ENCODE peak calls at places on chromosomes 2 and 18, in four cellular contexts. X is PC-9; O is CD8-positive, alpha-beta T cell; D is lower lobe of right lung. U is an unnamed sample. For H3K36me3, the result is how much of the 10 kb centered on the place peaks cover.

GRCh38 chr2:19767876-19768275 is 133.9 kb downstream of the TTC32 start:
- DNase-seq in X (no peak), O (no peak), D (no peak), U (no peak)

GRCh38 chr2:70957838-70958237 is 20.6 kb upstream of the ANKRD53 start:
- DNase-seq in X (no peak), O (no peak), D (no peak), U (no peak)

GRCh38 chr2:128625421-128625820 is 306.8 kb upstream of the HS6ST1 start:
- DNase-seq in O (no peak), D (peak), X (no peak), U (no peak)

GRCh38 chr2:64274399-64275173 is 130.4 kb upstream of the PELI1 start:
- DNase-seq in X (no peak), D (no peak), O (no peak), U (no peak)

GRCh38 chr2:241064008-241064801 is 37.9 kb downstream of the MTERF4 start:
- DNase-seq in O (peak), X (peak), D (peak), U (no peak)

GRCh38 chr2:223674998-223675609 is 72.9 kb upstream of the SCG2 start:
- DNase-seq in X (peak), D (no peak), O (no peak), U (no peak)

GRCh38 chr2:33607137-33607781 is 8.2 kb upstream of the FAM98A start:
- DNase-seq in D (no peak), O (no peak), X (no peak), U (no peak)

GRCh38 chr2:207039225-207039624 is 99.9 kb downstream of the CPO start:
- DNase-seq in X (no peak), O (no peak), D (no peak), U (no peak)

GRCh38 chr2:1591978-1592907 is 152.1 kb downstream of the PXDN start:
- DNase-seq in X (no peak), O (no peak), D (peak), U (peak)

GRCh38 chr2:202773576-202773975 is 98.0 kb downstream of the ICA1L start:
- DNase-seq in O (no peak), D (no peak), X (no peak), U (no peak)

GRCh38 chr2:107324166-107324565 is 438.2 kb upstream of the ST6GAL2 start:
- DNase-seq in O (no peak), X (no peak), D (no peak), U (no peak)

GRCh38 chr2:219155054-219155644 is 5.5 kb downstream of the NHEJ1 start:
- DNase-seq in X (peak), D (no peak), O (peak), U (no peak)

GRCh38 chr18:3048121-3048520 is 35.2 kb upstream of the LPIN2 start:
- DNase-seq in D (no peak), O (no peak), X (no peak), U (no peak)

GRCh38 chr2:45793998-45794720 is 142.7 kb downstream of the PRKCE start:
- DNase-seq in O (no peak), D (no peak), X (no peak), U (no peak)

GRCh38 chr2:237895544-237896506 is 36.4 kb downstream of the RAMP1 start:
- DNase-seq in X (no peak), O (no peak), D (peak), U (no peak)

GRCh38 chr2:223944704-223945531 is at the start of gene WDFY1:
- DNase-seq in O (peak), D (peak), X (peak), U (no peak)

GRCh38 chr2:183919167-183919566 is 679.2 kb upstream of the ZNF804A start:
- DNase-seq in D (no peak), O (no peak), X (no peak), U (no peak)

GRCh38 chr18:55252053-55252675 is 292.9 kb upstream of the CCDC68 start:
- DNase-seq in X (no peak), O (no peak), D (no peak), U (no peak)

GRCh38 chr2:135169900-135170753 is 118.0 kb downstream of the RAB3GAP1 start:
- DNase-seq in O (no peak), D (no peak), X (no peak), U (no peak)

GRCh38 chr2:228532233-228532632 is 350.7 kb upstream of the SPHKAP start:
- DNase-seq in X (no peak), D (no peak), O (no peak), U (no peak)

GRCh38 chr2:196479350-196479749 is 160.2 kb upstream of the CCDC150 start:
- DNase-seq in O (no peak), X (no peak), D (no peak), U (peak)

GRCh38 chr2:100207411-100207885 is 65.1 kb upstream of the AFF3 start:
- DNase-seq in O (no peak), X (no peak), D (no peak), U (no peak)

GRCh38 chr2:176645494-176645893 is 376.3 kb downstream of the MTX2 start:
- DNase-seq in X (no peak), D (no peak), O (no peak), U (no peak)

GRCh38 chr2:37614061-37614802 is 57.2 kb downstream of the CDC42EP3 start:
- DNase-seq in O (no peak), X (no peak), D (no peak), U (peak)

GRCh38 chr2:198044777-198045176 is 240.4 kb downstream of the PLCL1 start:
- DNase-seq in X (no peak), O (no peak), D (no peak), U (no peak)

GRCh38 chr2:20198001-20198400 is 26.9 kb downstream of the SDC1 start:
- DNase-seq in X (no peak), O (no peak), D (peak), U (no peak)

GRCh38 chr18:75280427-75281280 is 70.1 kb downstream of the TSHZ1 start:
- DNase-seq in O (no peak), D (no peak), X (no peak), U (no peak)

GRCh38 chr2:46983065-46983801 is 67.6 kb upstream of the MCFD2 start:
- DNase-seq in O (no peak), X (no peak), D (peak), U (no peak)

GRCh38 chr2:161250864-161251436 is 57.3 kb upstream of the PSMD14 start:
- DNase-seq in D (no peak), X (no peak), O (no peak), U (peak)

GRCh38 chr2:200812122-200813022 is 662 bp downstream of the BZW1 start:
- DNase-seq in O (peak), X (peak), D (peak), U (no peak)

GRCh38 chr2:154945977-154946376 is 247.5 kb downstream of the KCNJ3 start:
- DNase-seq in O (no peak), D (no peak), X (no peak), U (no peak)

DNA sequence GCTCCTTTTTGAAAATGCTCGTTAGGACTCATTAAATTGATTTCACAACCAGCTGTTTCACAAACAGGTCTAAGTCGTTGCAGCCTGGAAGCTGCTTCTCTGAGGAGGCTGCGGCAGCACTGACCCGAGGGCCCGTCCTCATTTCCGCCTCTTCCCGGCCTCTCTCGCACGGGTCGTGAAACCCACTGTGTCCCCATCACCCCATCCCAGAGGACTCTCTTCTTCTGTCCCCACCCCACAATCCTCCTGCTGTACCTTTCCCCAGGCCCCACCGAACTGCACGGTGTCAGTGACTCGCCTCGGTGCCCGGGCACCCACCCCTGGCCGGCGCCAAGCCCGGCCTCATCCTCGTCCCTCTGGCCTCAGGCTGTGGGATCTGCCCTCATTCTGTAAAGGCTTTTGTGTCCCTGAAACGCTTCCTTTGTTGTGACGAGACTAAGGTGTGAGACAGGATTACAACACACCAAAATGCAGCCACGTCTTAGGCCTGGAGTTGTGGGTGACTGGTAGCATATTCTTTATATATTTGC is 112.7 kb upstream of the CTDP1 start:
- DNase-seq in O (no peak), X (no peak), D (peak), U (no peak)
- H3K4me3 ChIP-seq in O (no peak), X (no peak), D (no peak), U (no peak)

GRCh38 chr2:112108238-112108832 is 29.9 kb upstream of the FBLN7 start:
- DNase-seq in D (no peak), X (no peak), O (no peak), U (no peak)
- H3K36me3 ChIP-seq in D (half or more), X (half or more), O (under half), U (under half)

GRCh38 chr2:120866483-120867140 is 130.9 kb downstream of the GLI2 start:
- DNase-seq in X (no peak), O (no peak), D (peak), U (no peak)

GRCh38 chr2:120866071-120866470 is 130.4 kb downstream of the GLI2 start:
- DNase-seq in O (no peak), D (peak), X (no peak), U (no peak)

GRCh38 chr2:120869036-120869435 is 133.4 kb downstream of the GLI2 start:
- DNase-seq in O (no peak), D (peak), X (no peak), U (no peak)

GRCh38 chr2:120868366-120868765 is 132.7 kb downstream of the GLI2 start:
- DNase-seq in X (no peak), D (no peak), O (no peak), U (no peak)

GRCh38 chr2:120867290-120868231 is 131.9 kb downstream of the GLI2 start:
- DNase-seq in O (no peak), X (peak), D (peak), U (no peak)
- TF ChIP-seq CTCF in O (no peak), X (no peak), D (no peak), U (no peak)

DNA sequence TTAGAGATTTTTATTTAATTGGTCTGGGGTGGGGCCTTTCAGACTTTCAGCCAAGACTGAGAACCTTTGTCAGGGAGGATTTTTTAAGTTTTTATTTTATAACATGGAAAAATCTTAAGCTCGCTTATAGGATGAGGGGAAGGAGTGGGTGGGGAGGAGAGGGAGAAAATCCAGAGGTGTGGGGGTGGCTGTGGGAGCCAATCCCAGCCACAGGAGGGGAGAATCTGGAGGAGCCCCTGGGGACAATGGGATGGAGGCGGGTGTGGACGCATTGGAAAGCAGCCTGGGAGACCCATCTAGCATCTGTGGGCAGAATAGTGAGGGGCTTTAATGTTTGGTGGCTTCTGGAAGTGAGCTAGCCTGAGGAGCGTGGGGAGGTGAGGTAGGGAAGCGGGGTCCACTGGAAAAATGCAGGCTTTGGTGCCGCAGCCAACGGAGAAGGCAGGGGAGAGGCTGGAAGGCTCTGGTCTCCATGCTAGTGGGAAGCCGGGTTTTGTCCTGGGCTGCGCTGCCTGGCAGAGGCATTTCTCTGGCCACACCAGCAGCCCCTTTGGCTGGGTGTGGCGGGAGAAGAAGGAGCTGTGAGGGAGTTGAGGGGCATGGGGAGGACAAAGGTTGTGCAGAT is 11.5 kb upstream of the INPP5D start:
- DNase-seq in O (no peak), X (no peak), D (no peak), U (no peak)
- H3K4me3 ChIP-seq in O (no peak), X (no peak), D (no peak), U (no peak)

GRCh38 chr2:159432610-159433009 is 146.1 kb upstream of the WDSUB1 start:
- DNase-seq in X (no peak), D (no peak), O (no peak), U (no peak)
- H3K36me3 ChIP-seq in X (under half), D (half or more), O (under half), U (under half)

DNA sequence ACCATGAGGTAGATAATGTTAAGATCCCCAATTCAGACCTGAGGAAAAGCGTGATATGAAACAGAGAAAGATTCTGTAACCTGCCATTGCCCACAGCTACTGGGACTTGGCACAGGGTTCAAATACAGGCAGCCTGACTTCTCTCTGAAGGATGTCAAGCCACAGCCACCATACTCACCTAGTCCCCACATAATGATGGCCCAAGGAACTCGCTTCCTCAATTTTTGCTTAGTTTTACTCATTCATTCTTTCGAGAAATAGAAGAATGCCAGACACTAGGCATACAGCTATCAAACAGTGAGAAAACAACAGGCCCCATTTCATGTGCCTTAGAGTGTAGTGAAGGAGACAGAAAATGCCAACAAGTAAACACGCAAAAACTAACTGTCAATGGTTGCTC is 980 bp upstream of the SULT1C4 start:
- DNase-seq in D (no peak), O (no peak), X (no peak), U (no peak)
- TF ChIP-seq CTCF in D (no peak), O (no peak), X (no peak), U (no peak)

GRCh38 chr2:23753291-23754006 is 173.5 kb downstream of the ATAD2B start:
- DNase-seq in D (no peak), X (no peak), O (no peak), U (no peak)
- H3K4me3 ChIP-seq in D (no peak), X (no peak), O (no peak), U (no peak)

GRCh38 chr2:126990605-126991532 is 92.2 kb downstream of the TEX51 start:
- DNase-seq in D (no peak), O (no peak), X (no peak), U (no peak)
- H3K36me3 ChIP-seq in D (under half), O (under half), X (under half), U (under half)

DNA sequence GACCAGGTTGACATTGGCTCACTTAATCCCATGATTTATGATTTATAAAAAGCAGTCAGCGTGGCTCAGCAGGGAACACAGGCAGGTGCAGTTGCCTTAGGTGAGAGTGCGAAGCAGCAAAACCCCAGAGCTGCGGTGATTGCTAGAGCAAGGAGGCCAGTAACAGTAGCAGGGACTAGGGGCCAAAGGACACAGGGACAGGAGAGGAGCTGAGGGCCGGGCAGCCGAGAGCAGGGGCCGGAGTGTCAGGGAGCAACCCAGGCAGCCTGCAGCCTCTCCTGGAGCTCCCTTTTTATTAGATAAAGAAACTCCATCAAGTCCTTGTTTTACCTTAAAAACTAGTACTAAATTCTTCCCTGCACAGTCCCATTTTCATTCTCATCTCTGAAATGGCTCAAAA is 4.3 kb downstream of the MC2R start:
- DNase-seq in D (no peak), O (no peak), X (no peak), U (no peak)
- TF ChIP-seq CTCF in D (no peak), O (no peak), X (no peak), U (no peak)